ENCODE peak calls at places on chromosomes 4 and X, in seven cellular contexts. One of them, this sample, is unnamed.

GRCh38 chr4:48604527-48604926 is 114.5 kb downstream of the ZAR1 start:
- DNase-seq in right cardiac atrium: no peak
- DNase-seq in stimulated activated CD8-positive, alpha-beta memory T cell treated with anti-CD3 and anti-CD28 coated beads, Interleukin-7, amount 100 ng/mL, for 1 hour: no peak
- DNase-seq in MV-4-11: no peak
- DNase-seq in NCI-H1436: no peak
- DNase-seq in fibroblast of mammary gland: no peak
- DNase-seq in HFFc6: no peak
- DNase-seq in this sample: no peak

GRCh38 chr4:680931-681645 is 6.7 kb downstream of the MYL5 start:
- DNase-seq in stimulated activated CD8-positive, alpha-beta memory T cell treated with anti-CD3 and anti-CD28 coated beads, Interleukin-7, amount 100 ng/mL, for 1 hour: no peak
- DNase-seq in HFFc6: no peak
- DNase-seq in fibroblast of mammary gland: peak; percentile 37
- DNase-seq in NCI-H1436: no peak
- DNase-seq in MV-4-11: no peak
- DNase-seq in right cardiac atrium: peak; percentile 89
- DNase-seq in this sample: peak; percentile 90

GRCh38 chr4:136650541-136651277 is 881.6 kb downstream of the PCDH18 start:
- DNase-seq in MV-4-11: no peak
- DNase-seq in fibroblast of mammary gland: peak; percentile 7
- DNase-seq in stimulated activated CD8-positive, alpha-beta memory T cell treated with anti-CD3 and anti-CD28 coated beads, Interleukin-7, amount 100 ng/mL, for 1 hour: no peak
- DNase-seq in NCI-H1436: no peak
- DNase-seq in right cardiac atrium: no peak
- DNase-seq in HFFc6: no peak
- DNase-seq in this sample: no peak

GRCh38 chrX:9072281-9072680 is 38.4 kb upstream of the FAM9B start:
- DNase-seq in fibroblast of mammary gland: peak; percentile 47
- DNase-seq in MV-4-11: no peak
- DNase-seq in NCI-H1436: no peak
- DNase-seq in right cardiac atrium: no peak
- DNase-seq in stimulated activated CD8-positive, alpha-beta memory T cell treated with anti-CD3 and anti-CD28 coated beads, Interleukin-7, amount 100 ng/mL, for 1 hour: no peak
- DNase-seq in HFFc6: peak; percentile 1
- DNase-seq in this sample: no peak

GRCh38 chr4:5843573-5844239 is 49.2 kb downstream of the CRMP1 start:
- DNase-seq in right cardiac atrium: no peak
- DNase-seq in MV-4-11: no peak
- DNase-seq in HFFc6: no peak
- DNase-seq in stimulated activated CD8-positive, alpha-beta memory T cell treated with anti-CD3 and anti-CD28 coated beads, Interleukin-7, amount 100 ng/mL, for 1 hour: no peak
- DNase-seq in fibroblast of mammary gland: no peak
- DNase-seq in NCI-H1436: no peak
- DNase-seq in this sample: no peak

GRCh38 chr4:140884431-140885058 is 128.4 kb upstream of the TBC1D9 start:
- DNase-seq in right cardiac atrium: peak; percentile 44
- DNase-seq in HFFc6: peak; percentile 69
- DNase-seq in stimulated activated CD8-positive, alpha-beta memory T cell treated with anti-CD3 and anti-CD28 coated beads, Interleukin-7, amount 100 ng/mL, for 1 hour: no peak
- DNase-seq in NCI-H1436: peak; percentile 44
- DNase-seq in fibroblast of mammary gland: peak; percentile 81
- DNase-seq in MV-4-11: peak; percentile 52
- DNase-seq in this sample: peak; percentile 82

GRCh38 chrX:27381419-27381818 is 81.7 kb downstream of the PPP4R3C start:
- DNase-seq in HFFc6: no peak
- DNase-seq in right cardiac atrium: no peak
- DNase-seq in stimulated activated CD8-positive, alpha-beta memory T cell treated with anti-CD3 and anti-CD28 coated beads, Interleukin-7, amount 100 ng/mL, for 1 hour: no peak
- DNase-seq in fibroblast of mammary gland: no peak
- DNase-seq in MV-4-11: no peak
- DNase-seq in NCI-H1436: no peak
- DNase-seq in this sample: no peak

GRCh38 chr4:95694411-95694810 is 145.5 kb upstream of the PDHA2 start:
- DNase-seq in right cardiac atrium: no peak
- DNase-seq in HFFc6: no peak
- DNase-seq in fibroblast of mammary gland: no peak
- DNase-seq in NCI-H1436: no peak
- DNase-seq in MV-4-11: no peak
- DNase-seq in stimulated activated CD8-positive, alpha-beta memory T cell treated with anti-CD3 and anti-CD28 coated beads, Interleukin-7, amount 100 ng/mL, for 1 hour: no peak
- DNase-seq in this sample: no peak

GRCh38 chr4:8769645-8770517 is 101.8 kb downstream of the HMX1 start:
- DNase-seq in HFFc6: no peak
- DNase-seq in MV-4-11: no peak
- DNase-seq in stimulated activated CD8-positive, alpha-beta memory T cell treated with anti-CD3 and anti-CD28 coated beads, Interleukin-7, amount 100 ng/mL, for 1 hour: no peak
- DNase-seq in NCI-H1436: no peak
- DNase-seq in fibroblast of mammary gland: no peak
- DNase-seq in right cardiac atrium: peak; percentile 31
- DNase-seq in this sample: no peak

GRCh38 chr4:109552240-109552639 is 7.8 kb upstream of the MCUB start:
- DNase-seq in MV-4-11: no peak
- DNase-seq in NCI-H1436: no peak
- DNase-seq in right cardiac atrium: peak; percentile 21
- DNase-seq in stimulated activated CD8-positive, alpha-beta memory T cell treated with anti-CD3 and anti-CD28 coated beads, Interleukin-7, amount 100 ng/mL, for 1 hour: no peak
- DNase-seq in HFFc6: no peak
- DNase-seq in fibroblast of mammary gland: no peak
- DNase-seq in this sample: no peak

GRCh38 chr4:5899881-5900280 is 7.0 kb upstream of the CRMP1 start:
- DNase-seq in HFFc6: no peak
- DNase-seq in fibroblast of mammary gland: no peak
- DNase-seq in MV-4-11: no peak
- DNase-seq in NCI-H1436: no peak
- DNase-seq in stimulated activated CD8-positive, alpha-beta memory T cell treated with anti-CD3 and anti-CD28 coated beads, Interleukin-7, amount 100 ng/mL, for 1 hour: no peak
- DNase-seq in right cardiac atrium: no peak
- DNase-seq in this sample: no peak

GRCh38 chrX:87697409-87697808 is 179.8 kb downstream of the KLHL4 start:
- DNase-seq in stimulated activated CD8-positive, alpha-beta memory T cell treated with anti-CD3 and anti-CD28 coated beads, Interleukin-7, amount 100 ng/mL, for 1 hour: no peak
- DNase-seq in right cardiac atrium: no peak
- DNase-seq in MV-4-11: no peak
- DNase-seq in NCI-H1436: no peak
- DNase-seq in fibroblast of mammary gland: no peak
- DNase-seq in HFFc6: no peak
- DNase-seq in this sample: no peak

GRCh38 chr4:8559524-8560264 is 20.5 kb upstream of the GPR78 start:
- DNase-seq in NCI-H1436: no peak
- DNase-seq in fibroblast of mammary gland: no peak
- DNase-seq in right cardiac atrium: no peak
- DNase-seq in MV-4-11: no peak
- DNase-seq in HFFc6: no peak
- DNase-seq in stimulated activated CD8-positive, alpha-beta memory T cell treated with anti-CD3 and anti-CD28 coated beads, Interleukin-7, amount 100 ng/mL, for 1 hour: no peak
- DNase-seq in this sample: no peak

GRCh38 chr4:159946983-159947645 is 844.2 kb downstream of the RAPGEF2 start:
- DNase-seq in MV-4-11: peak; percentile 11
- DNase-seq in HFFc6: peak; percentile 39
- DNase-seq in right cardiac atrium: no peak
- DNase-seq in fibroblast of mammary gland: peak; percentile 68
- DNase-seq in NCI-H1436: peak; percentile 0
- DNase-seq in stimulated activated CD8-positive, alpha-beta memory T cell treated with anti-CD3 and anti-CD28 coated beads, Interleukin-7, amount 100 ng/mL, for 1 hour: no peak
- DNase-seq in this sample: no peak

This sample was measured in islet precursor cell.